ENCODE peak calls at places on chromosomes 13 and 19, in nine cellular contexts. One of them, this sample, is unnamed.

GRCh38 chr13:24138911-24139310 is 21.6 kb upstream of the SPATA13 start:
- DNase-seq in GM12878: no peak
- DNase-seq in dorsolateral prefrontal cortex: no peak
- DNase-seq in mammary epithelial cell: no peak
- DNase-seq in GM23338: no peak
- DNase-seq in mucosa of descending colon: no peak
- DNase-seq in brain microvascular endothelial cell: no peak
- DNase-seq in MM.1S: no peak
- DNase-seq in AG04450: no peak
- DNase-seq in this sample: no peak

GRCh38 chr13:94175076-94175475 is 304.4 kb downstream of the DCT start:
- DNase-seq in GM12878: no peak
- DNase-seq in brain microvascular endothelial cell: no peak
- DNase-seq in dorsolateral prefrontal cortex: no peak
- DNase-seq in mucosa of descending colon: no peak
- DNase-seq in mammary epithelial cell: no peak
- DNase-seq in GM23338: no peak
- DNase-seq in MM.1S: no peak
- DNase-seq in AG04450: no peak
- DNase-seq in this sample: no peak

GRCh38 chr13:113471844-113472243 is 18.6 kb upstream of the ADPRHL1 start:
- DNase-seq in GM12878: no peak
- DNase-seq in AG04450: no peak
- DNase-seq in mucosa of descending colon: no peak
- DNase-seq in brain microvascular endothelial cell: no peak
- DNase-seq in mammary epithelial cell: no peak
- DNase-seq in dorsolateral prefrontal cortex: no peak
- DNase-seq in MM.1S: no peak
- DNase-seq in GM23338: no peak
- DNase-seq in this sample: no peak

GRCh38 chr13:110973007-110973700 is 58.3 kb upstream of the ANKRD10 start:
- DNase-seq in dorsolateral prefrontal cortex: no peak
- DNase-seq in GM23338: no peak
- DNase-seq in brain microvascular endothelial cell: no peak
- DNase-seq in AG04450: no peak
- DNase-seq in GM12878: no peak
- DNase-seq in MM.1S: no peak
- DNase-seq in mammary epithelial cell: no peak
- DNase-seq in mucosa of descending colon: no peak
- DNase-seq in this sample: no peak

GRCh38 chr19:6532244-6532999 is 1.6 kb downstream of the TNFSF9 start:
- DNase-seq in mucosa of descending colon: peak
- DNase-seq in mammary epithelial cell: no peak
- DNase-seq in GM12878: no peak
- DNase-seq in AG04450: no peak
- DNase-seq in dorsolateral prefrontal cortex: no peak
- DNase-seq in brain microvascular endothelial cell: no peak
- DNase-seq in GM23338: no peak
- DNase-seq in MM.1S: peak
- DNase-seq in this sample: peak

GRCh38 chr19:55406869-55407624 is 541 bp downstream of the UBE2S start:
- DNase-seq in MM.1S: peak
- DNase-seq in mucosa of descending colon: no peak
- DNase-seq in AG04450: no peak
- DNase-seq in GM23338: no peak
- DNase-seq in mammary epithelial cell: no peak
- DNase-seq in GM12878: no peak
- DNase-seq in dorsolateral prefrontal cortex: no peak
- DNase-seq in brain microvascular endothelial cell: no peak
- DNase-seq in this sample: peak

GRCh38 chr19:6415592-6416190 is 8.9 kb downstream of the KHSRP start:
- DNase-seq in dorsolateral prefrontal cortex: no peak
- DNase-seq in mammary epithelial cell: no peak
- DNase-seq in MM.1S: no peak
- DNase-seq in GM12878: no peak
- DNase-seq in brain microvascular endothelial cell: no peak
- DNase-seq in mucosa of descending colon: no peak
- DNase-seq in AG04450: no peak
- DNase-seq in GM23338: no peak
- DNase-seq in this sample: no peak

GRCh38 chr19:10416380-10417257 is 3.7 kb upstream of the PDE4A start:
- DNase-seq in GM23338: peak
- DNase-seq in mucosa of descending colon: peak
- DNase-seq in MM.1S: peak
- DNase-seq in GM12878: peak
- DNase-seq in mammary epithelial cell: peak
- DNase-seq in AG04450: peak
- DNase-seq in dorsolateral prefrontal cortex: peak
- DNase-seq in brain microvascular endothelial cell: peak
- DNase-seq in this sample: peak

GRCh38 chr19:3368848-3369336 is 2.5 kb downstream of the NFIC start:
- DNase-seq in brain microvascular endothelial cell: no peak
- DNase-seq in mucosa of descending colon: no peak
- DNase-seq in GM23338: no peak
- DNase-seq in mammary epithelial cell: peak
- DNase-seq in MM.1S: no peak
- DNase-seq in GM12878: no peak
- DNase-seq in AG04450: no peak
- DNase-seq in dorsolateral prefrontal cortex: no peak
- DNase-seq in this sample: peak

GRCh38 chr19:3368441-3368795 is 2.0 kb downstream of the NFIC start:
- DNase-seq in mammary epithelial cell: no peak
- DNase-seq in brain microvascular endothelial cell: no peak
- DNase-seq in dorsolateral prefrontal cortex: no peak
- DNase-seq in GM23338: no peak
- DNase-seq in mucosa of descending colon: no peak
- DNase-seq in MM.1S: no peak
- DNase-seq in GM12878: no peak
- DNase-seq in AG04450: no peak
- DNase-seq in this sample: no peak

GRCh38 chr19:3370728-3371591 is 4.6 kb downstream of the NFIC start:
- DNase-seq in brain microvascular endothelial cell: no peak
- DNase-seq in mammary epithelial cell: no peak
- DNase-seq in mucosa of descending colon: no peak
- DNase-seq in dorsolateral prefrontal cortex: no peak
- DNase-seq in GM12878: no peak
- DNase-seq in MM.1S: no peak
- DNase-seq in GM23338: no peak
- DNase-seq in AG04450: no peak
- DNase-seq in this sample: peak

GRCh38 chr19:3369337-3370213 is 3.2 kb downstream of the NFIC start:
- DNase-seq in brain microvascular endothelial cell: no peak
- DNase-seq in mucosa of descending colon: peak
- DNase-seq in MM.1S: no peak
- DNase-seq in dorsolateral prefrontal cortex: no peak
- DNase-seq in mammary epithelial cell: peak
- DNase-seq in GM23338: peak
- DNase-seq in GM12878: no peak
- DNase-seq in AG04450: no peak
- DNase-seq in this sample: peak

GRCh38 chr19:3370214-3370720 is 3.9 kb downstream of the NFIC start:
- DNase-seq in GM12878: no peak
- DNase-seq in MM.1S: no peak
- DNase-seq in mucosa of descending colon: no peak
- DNase-seq in GM23338: peak
- DNase-seq in AG04450: no peak
- DNase-seq in brain microvascular endothelial cell: no peak
- DNase-seq in dorsolateral prefrontal cortex: no peak
- DNase-seq in mammary epithelial cell: no peak
- DNase-seq in this sample: no peak
- TF ChIP-seq CTCF in GM12878: no peak
- TF ChIP-seq CTCF in MM.1S: no peak
- TF ChIP-seq CTCF in mucosa of descending colon: no peak
- TF ChIP-seq CTCF in GM23338: no peak
- TF ChIP-seq CTCF in AG04450: no peak
- TF ChIP-seq CTCF in brain microvascular endothelial cell: no peak
- TF ChIP-seq CTCF in dorsolateral prefrontal cortex: no peak
- TF ChIP-seq CTCF in mammary epithelial cell: no peak
- TF ChIP-seq CTCF in this sample: no peak

GRCh38 chr19:16372065-16372915 is 47.7 kb downstream of the KLF2 start:
- DNase-seq in GM23338: no peak
- DNase-seq in AG04450: no peak
- DNase-seq in dorsolateral prefrontal cortex: no peak
- DNase-seq in mammary epithelial cell: no peak
- DNase-seq in MM.1S: no peak
- DNase-seq in brain microvascular endothelial cell: no peak
- DNase-seq in mucosa of descending colon: no peak
- DNase-seq in GM12878: no peak
- DNase-seq in this sample: no peak

GRCh38 chr19:16370671-16371391 is 46.2 kb downstream of the KLF2 start:
- DNase-seq in brain microvascular endothelial cell: no peak
- DNase-seq in GM23338: no peak
- DNase-seq in dorsolateral prefrontal cortex: no peak
- DNase-seq in GM12878: no peak
- DNase-seq in mammary epithelial cell: no peak
- DNase-seq in MM.1S: no peak
- DNase-seq in AG04450: no peak
- DNase-seq in mucosa of descending colon: no peak
- DNase-seq in this sample: peak

GRCh38 chr19:16373079-16373478 is 48.5 kb downstream of the KLF2 start:
- DNase-seq in brain microvascular endothelial cell: no peak
- DNase-seq in MM.1S: no peak
- DNase-seq in AG04450: no peak
- DNase-seq in GM23338: no peak
- DNase-seq in mammary epithelial cell: no peak
- DNase-seq in dorsolateral prefrontal cortex: no peak
- DNase-seq in mucosa of descending colon: no peak
- DNase-seq in GM12878: no peak
- DNase-seq in this sample: no peak

GRCh38 chr19:16369664-16370576 is 45.3 kb downstream of the KLF2 start:
- DNase-seq in MM.1S: no peak
- DNase-seq in dorsolateral prefrontal cortex: no peak
- DNase-seq in GM12878: no peak
- DNase-seq in brain microvascular endothelial cell: no peak
- DNase-seq in mucosa of descending colon: no peak
- DNase-seq in GM23338: no peak
- DNase-seq in AG04450: no peak
- DNase-seq in mammary epithelial cell: no peak
- DNase-seq in this sample: no peak

DNA sequence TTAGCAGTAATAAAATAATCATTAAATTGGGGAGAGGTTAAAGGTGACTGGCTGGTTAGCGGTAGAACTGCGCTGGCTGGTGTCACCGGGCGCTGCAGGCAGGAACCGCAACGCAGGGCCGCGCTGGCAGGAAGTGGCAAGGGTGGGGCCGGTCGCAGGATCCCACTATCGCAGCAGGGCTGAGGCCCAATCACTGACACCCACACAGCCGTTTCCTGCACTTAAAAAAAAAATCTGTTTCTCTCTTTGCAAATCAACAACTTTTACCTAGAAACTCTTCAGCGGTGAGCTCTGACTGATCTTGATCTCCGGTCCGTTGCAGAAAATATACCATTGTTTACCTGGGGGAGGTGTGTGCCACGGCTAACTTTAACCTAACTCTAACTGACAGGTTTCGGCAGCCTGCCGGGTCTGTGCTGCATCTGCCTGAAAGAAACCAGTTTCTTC is 46.9 kb downstream of the KLF2 start:
- DNase-seq in dorsolateral prefrontal cortex: no peak
- DNase-seq in mucosa of descending colon: peak
- DNase-seq in AG04450: no peak
- DNase-seq in brain microvascular endothelial cell: no peak
- DNase-seq in mammary epithelial cell: no peak
- DNase-seq in GM12878: peak
- DNase-seq in GM23338: no peak
- DNase-seq in MM.1S: peak
- DNase-seq in this sample: peak
- H3K4me3 ChIP-seq in dorsolateral prefrontal cortex: no peak
- H3K4me3 ChIP-seq in mucosa of descending colon: no peak
- H3K4me3 ChIP-seq in AG04450: no peak
- H3K4me3 ChIP-seq in brain microvascular endothelial cell: no peak
- H3K4me3 ChIP-seq in mammary epithelial cell: no peak
- H3K4me3 ChIP-seq in GM12878: peak
- H3K4me3 ChIP-seq in GM23338: no peak
- H3K4me3 ChIP-seq in MM.1S: peak
- H3K4me3 ChIP-seq in this sample: peak

GRCh38 chr19:43762814-43763213 is 8.1 kb upstream of the SMG9 start:
- DNase-seq in GM23338: no peak
- DNase-seq in AG04450: no peak
- DNase-seq in dorsolateral prefrontal cortex: no peak
- DNase-seq in mammary epithelial cell: no peak
- DNase-seq in brain microvascular endothelial cell: no peak
- DNase-seq in mucosa of descending colon: no peak
- DNase-seq in MM.1S: no peak
- DNase-seq in GM12878: no peak
- DNase-seq in this sample: no peak

GRCh38 chr19:43765109-43765876 is 10.5 kb upstream of the SMG9 start:
- DNase-seq in GM12878: peak
- DNase-seq in brain microvascular endothelial cell: peak
- DNase-seq in AG04450: peak
- DNase-seq in dorsolateral prefrontal cortex: peak
- DNase-seq in MM.1S: peak
- DNase-seq in GM23338: no peak
- DNase-seq in mammary epithelial cell: peak
- DNase-seq in mucosa of descending colon: peak
- DNase-seq in this sample: peak

GRCh38 chr19:43766755-43767043 is 11.9 kb upstream of the SMG9 start:
- DNase-seq in brain microvascular endothelial cell: no peak
- DNase-seq in MM.1S: no peak
- DNase-seq in mammary epithelial cell: no peak
- DNase-seq in dorsolateral prefrontal cortex: no peak
- DNase-seq in GM23338: no peak
- DNase-seq in AG04450: no peak
- DNase-seq in mucosa of descending colon: no peak
- DNase-seq in GM12878: no peak
- DNase-seq in this sample: no peak

GRCh38 chr19:43760941-43761340 is 6.2 kb upstream of the SMG9 start:
- DNase-seq in mucosa of descending colon: no peak
- DNase-seq in mammary epithelial cell: no peak
- DNase-seq in GM23338: no peak
- DNase-seq in AG04450: no peak
- DNase-seq in dorsolateral prefrontal cortex: no peak
- DNase-seq in GM12878: no peak
- DNase-seq in MM.1S: no peak
- DNase-seq in brain microvascular endothelial cell: peak
- DNase-seq in this sample: no peak

GRCh38 chr19:43763473-43763939 is 8.7 kb upstream of the SMG9 start:
- DNase-seq in brain microvascular endothelial cell: no peak
- DNase-seq in mucosa of descending colon: no peak
- DNase-seq in mammary epithelial cell: no peak
- DNase-seq in GM23338: no peak
- DNase-seq in dorsolateral prefrontal cortex: no peak
- DNase-seq in GM12878: no peak
- DNase-seq in AG04450: no peak
- DNase-seq in MM.1S: no peak
- DNase-seq in this sample: peak
- TF ChIP-seq CTCF in brain microvascular endothelial cell: no peak
- TF ChIP-seq CTCF in mucosa of descending colon: no peak
- TF ChIP-seq CTCF in mammary epithelial cell: no peak
- TF ChIP-seq CTCF in GM23338: no peak
- TF ChIP-seq CTCF in dorsolateral prefrontal cortex: no peak
- TF ChIP-seq CTCF in GM12878: no peak
- TF ChIP-seq CTCF in AG04450: no peak
- TF ChIP-seq CTCF in MM.1S: no peak
- TF ChIP-seq CTCF in this sample: no peak

GRCh38 chr19:45231891-45232290 is 13.3 kb downstream of the EXOC3L2 start:
- DNase-seq in mammary epithelial cell: peak
- DNase-seq in mucosa of descending colon: no peak
- DNase-seq in dorsolateral prefrontal cortex: no peak
- DNase-seq in GM23338: no peak
- DNase-seq in GM12878: no peak
- DNase-seq in MM.1S: no peak
- DNase-seq in AG04450: no peak
- DNase-seq in brain microvascular endothelial cell: no peak
- DNase-seq in this sample: no peak

GRCh38 chr19:45238556-45238955 is 6.7 kb downstream of the EXOC3L2 start:
- DNase-seq in GM12878: no peak
- DNase-seq in AG04450: no peak
- DNase-seq in GM23338: no peak
- DNase-seq in mucosa of descending colon: no peak
- DNase-seq in MM.1S: no peak
- DNase-seq in brain microvascular endothelial cell: no peak
- DNase-seq in mammary epithelial cell: no peak
- DNase-seq in dorsolateral prefrontal cortex: no peak
- DNase-seq in this sample: no peak

GRCh38 chr19:45235485-45235884 is 9.7 kb downstream of the EXOC3L2 start:
- DNase-seq in GM12878: no peak
- DNase-seq in MM.1S: no peak
- DNase-seq in mucosa of descending colon: no peak
- DNase-seq in dorsolateral prefrontal cortex: no peak
- DNase-seq in GM23338: no peak
- DNase-seq in mammary epithelial cell: no peak
- DNase-seq in brain microvascular endothelial cell: no peak
- DNase-seq in AG04450: no peak
- DNase-seq in this sample: no peak

DNA sequence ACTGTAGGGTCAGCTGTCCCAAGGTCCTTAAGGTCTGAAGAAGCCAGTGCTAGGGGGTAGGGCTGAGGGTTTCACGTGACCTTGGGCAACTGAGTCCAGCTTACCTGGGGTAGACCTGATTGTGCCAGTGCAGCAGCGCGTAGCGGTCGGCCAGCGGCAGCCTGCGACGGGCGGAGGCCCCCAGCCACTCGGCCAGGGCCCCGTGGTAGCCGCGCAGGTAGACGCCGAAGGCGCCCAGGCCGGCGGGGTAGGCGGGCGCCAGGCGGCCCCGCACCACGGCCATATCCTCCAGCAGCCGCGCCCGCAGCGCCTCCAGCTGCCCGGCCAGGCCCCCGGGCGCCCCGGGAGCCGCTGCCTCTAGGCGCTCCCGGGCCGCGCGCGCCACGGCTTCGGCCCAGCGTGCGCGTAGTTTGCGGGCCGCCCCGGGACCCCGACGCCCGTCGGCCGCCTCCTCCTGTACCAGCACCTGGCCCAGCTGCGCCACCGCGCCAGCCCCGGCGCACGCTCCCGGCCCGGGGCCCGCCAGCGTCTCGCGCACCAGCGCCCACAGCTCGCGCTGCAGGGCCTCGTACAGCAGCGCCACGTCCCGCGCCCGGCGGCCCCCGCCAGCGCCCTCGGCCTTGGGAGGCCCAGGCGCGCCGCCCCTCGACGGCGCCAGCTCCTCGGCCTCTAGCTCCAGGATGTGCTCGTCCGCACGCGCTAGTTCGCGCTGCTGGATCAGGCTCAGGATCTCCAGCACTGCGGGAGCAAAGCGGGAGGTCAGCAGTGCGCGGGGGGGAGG is 10.9 kb downstream of the EXOC3L2 start:
- DNase-seq in GM23338: peak
- DNase-seq in mucosa of descending colon: no peak
- DNase-seq in mammary epithelial cell: no peak
- DNase-seq in MM.1S: no peak
- DNase-seq in GM12878: no peak
- DNase-seq in brain microvascular endothelial cell: no peak
- DNase-seq in dorsolateral prefrontal cortex: no peak
- DNase-seq in AG04450: no peak
- DNase-seq in this sample: no peak
- H3K4me3 ChIP-seq in GM23338: peak
- H3K4me3 ChIP-seq in mucosa of descending colon: no peak
- H3K4me3 ChIP-seq in mammary epithelial cell: no peak
- H3K4me3 ChIP-seq in MM.1S: no peak
- H3K4me3 ChIP-seq in GM12878: no peak
- H3K4me3 ChIP-seq in brain microvascular endothelial cell: no peak
- H3K4me3 ChIP-seq in dorsolateral prefrontal cortex: no peak
- H3K4me3 ChIP-seq in AG04450: no peak
- H3K4me3 ChIP-seq in this sample: no peak